ENCODE peak calls at places on chromosomes 4 and X, in ten cellular contexts. One of them, this sample, is unnamed.

GRCh38 chrX:24216037-24216436 is 66.5 kb downstream of the ZFX start:
- DNase-seq in natural killer cell: no peak
- DNase-seq in left ventricle myocardium inferior: no peak
- DNase-seq in A549: no peak
- DNase-seq in CD8-positive, alpha-beta T cell: no peak
- DNase-seq in uterus: no peak
- DNase-seq in suprapubic skin: no peak
- DNase-seq in GM23338: no peak
- DNase-seq in Peyer's patch: no peak
- DNase-seq in bronchial epithelial cell: no peak
- DNase-seq in this sample: no peak

GRCh38 chr4:95318483-95318882 is 230.3 kb downstream of the UNC5C start:
- DNase-seq in GM23338: no peak
- DNase-seq in suprapubic skin: no peak
- DNase-seq in uterus: no peak
- DNase-seq in bronchial epithelial cell: no peak
- DNase-seq in left ventricle myocardium inferior: no peak
- DNase-seq in Peyer's patch: no peak
- DNase-seq in A549: no peak
- DNase-seq in natural killer cell: no peak
- DNase-seq in CD8-positive, alpha-beta T cell: no peak
- DNase-seq in this sample: no peak

GRCh38 chr4:141247430-141247780 is 26.7 kb downstream of the ZNF330 start:
- DNase-seq in GM23338: no peak
- DNase-seq in Peyer's patch: no peak
- DNase-seq in A549: no peak
- DNase-seq in natural killer cell: no peak
- DNase-seq in uterus: no peak
- DNase-seq in bronchial epithelial cell: no peak
- DNase-seq in suprapubic skin: no peak
- DNase-seq in left ventricle myocardium inferior: no peak
- DNase-seq in CD8-positive, alpha-beta T cell: no peak
- DNase-seq in this sample: no peak

GRCh38 chr4:164621886-164622521 is 131.9 kb upstream of the SMIM31 start:
- DNase-seq in left ventricle myocardium inferior: no peak
- DNase-seq in CD8-positive, alpha-beta T cell: no peak
- DNase-seq in natural killer cell: no peak
- DNase-seq in uterus: no peak
- DNase-seq in GM23338: no peak
- DNase-seq in Peyer's patch: no peak
- DNase-seq in A549: no peak
- DNase-seq in suprapubic skin: no peak
- DNase-seq in bronchial epithelial cell: peak; percentile 78
- DNase-seq in this sample: no peak

GRCh38 chrX:43510194-43510593 is 145.9 kb upstream of the MAOA start:
- DNase-seq in A549: no peak
- DNase-seq in suprapubic skin: no peak
- DNase-seq in bronchial epithelial cell: no peak
- DNase-seq in GM23338: no peak
- DNase-seq in natural killer cell: no peak
- DNase-seq in CD8-positive, alpha-beta T cell: no peak
- DNase-seq in left ventricle myocardium inferior: no peak
- DNase-seq in uterus: no peak
- DNase-seq in Peyer's patch: no peak
- DNase-seq in this sample: no peak

GRCh38 chrX:44943007-44943406 is 70.0 kb downstream of the KDM6A start:
- DNase-seq in Peyer's patch: no peak
- DNase-seq in uterus: no peak
- DNase-seq in natural killer cell: no peak
- DNase-seq in suprapubic skin: no peak
- DNase-seq in A549: no peak
- DNase-seq in GM23338: no peak
- DNase-seq in bronchial epithelial cell: no peak
- DNase-seq in left ventricle myocardium inferior: no peak
- DNase-seq in CD8-positive, alpha-beta T cell: no peak
- DNase-seq in this sample: no peak

GRCh38 chrX:40652664-40653063 is 5.3 kb upstream of the CXorf38 start:
- DNase-seq in uterus: no peak
- DNase-seq in bronchial epithelial cell: no peak
- DNase-seq in GM23338: no peak
- DNase-seq in left ventricle myocardium inferior: no peak
- DNase-seq in Peyer's patch: no peak
- DNase-seq in CD8-positive, alpha-beta T cell: no peak
- DNase-seq in suprapubic skin: no peak
- DNase-seq in A549: no peak
- DNase-seq in natural killer cell: no peak
- DNase-seq in this sample: no peak

GRCh38 chr4:155787113-155787710 is 28.4 kb downstream of the GUCY1B1 start:
- DNase-seq in CD8-positive, alpha-beta T cell: no peak
- DNase-seq in left ventricle myocardium inferior: no peak
- DNase-seq in GM23338: peak; percentile 77
- DNase-seq in natural killer cell: no peak
- DNase-seq in bronchial epithelial cell: peak; percentile 71
- DNase-seq in A549: peak; percentile 10
- DNase-seq in Peyer's patch: no peak
- DNase-seq in uterus: no peak
- DNase-seq in suprapubic skin: no peak
- DNase-seq in this sample: no peak

GRCh38 chr4:40937140-40937725 is 187.5 kb downstream of the NSUN7 start:
- DNase-seq in natural killer cell: no peak
- DNase-seq in Peyer's patch: no peak
- DNase-seq in GM23338: no peak
- DNase-seq in CD8-positive, alpha-beta T cell: no peak
- DNase-seq in suprapubic skin: no peak
- DNase-seq in A549: no peak
- DNase-seq in left ventricle myocardium inferior: no peak
- DNase-seq in uterus: no peak
- DNase-seq in bronchial epithelial cell: no peak
- DNase-seq in this sample: no peak

GRCh38 chr4:77501851-77502250 is 103.8 kb upstream of the CXCL13 start:
- DNase-seq in GM23338: no peak
- DNase-seq in suprapubic skin: no peak
- DNase-seq in A549: no peak
- DNase-seq in Peyer's patch: no peak
- DNase-seq in CD8-positive, alpha-beta T cell: no peak
- DNase-seq in left ventricle myocardium inferior: no peak
- DNase-seq in bronchial epithelial cell: no peak
- DNase-seq in natural killer cell: no peak
- DNase-seq in uterus: no peak
- DNase-seq in this sample: no peak

GRCh38 chr4:1249148-1249730 is 309 bp upstream of the CTBP1 start:
- DNase-seq in A549: peak; percentile 65
- DNase-seq in left ventricle myocardium inferior: peak; percentile 89
- DNase-seq in bronchial epithelial cell: peak; percentile 42
- DNase-seq in uterus: peak; percentile 84
- DNase-seq in GM23338: peak; percentile 87
- DNase-seq in Peyer's patch: peak; percentile 94
- DNase-seq in natural killer cell: peak; percentile 86
- DNase-seq in CD8-positive, alpha-beta T cell: peak; percentile 86
- DNase-seq in suprapubic skin: peak; percentile 88
- DNase-seq in this sample: peak; percentile 80

GRCh38 chrX:110204986-110205385 is 112.9 kb downstream of the AMMECR1 start:
- DNase-seq in A549: no peak
- DNase-seq in uterus: no peak
- DNase-seq in left ventricle myocardium inferior: no peak
- DNase-seq in suprapubic skin: no peak
- DNase-seq in CD8-positive, alpha-beta T cell: no peak
- DNase-seq in natural killer cell: no peak
- DNase-seq in GM23338: no peak
- DNase-seq in Peyer's patch: no peak
- DNase-seq in bronchial epithelial cell: peak; percentile 40
- DNase-seq in this sample: no peak

GRCh38 chrX:129777218-129777768 is 2.5 kb upstream of the SASH3 start:
- DNase-seq in Peyer's patch: peak; percentile 91
- DNase-seq in suprapubic skin: no peak
- DNase-seq in CD8-positive, alpha-beta T cell: peak; percentile 79
- DNase-seq in A549: no peak
- DNase-seq in bronchial epithelial cell: peak; percentile 10
- DNase-seq in left ventricle myocardium inferior: peak; percentile 31
- DNase-seq in uterus: no peak
- DNase-seq in GM23338: no peak
- DNase-seq in natural killer cell: peak; percentile 65
- DNase-seq in this sample: peak; percentile 74

GRCh38 chr4:67122029-67122428 is 423.3 kb downstream of the CENPC start:
- DNase-seq in A549: no peak
- DNase-seq in Peyer's patch: no peak
- DNase-seq in GM23338: peak; percentile 75
- DNase-seq in CD8-positive, alpha-beta T cell: no peak
- DNase-seq in left ventricle myocardium inferior: no peak
- DNase-seq in suprapubic skin: no peak
- DNase-seq in natural killer cell: no peak
- DNase-seq in uterus: no peak
- DNase-seq in bronchial epithelial cell: peak; percentile 17
- DNase-seq in this sample: no peak
- TF ChIP-seq CTCF in A549: no peak
- TF ChIP-seq CTCF in Peyer's patch: no peak
- TF ChIP-seq CTCF in GM23338: peak; percentile 83
- TF ChIP-seq CTCF in CD8-positive, alpha-beta T cell: no peak
- TF ChIP-seq CTCF in left ventricle myocardium inferior: peak; percentile 32
- TF ChIP-seq CTCF in suprapubic skin: peak; percentile 24
- TF ChIP-seq CTCF in natural killer cell: no peak
- TF ChIP-seq CTCF in uterus: no peak
- TF ChIP-seq CTCF in bronchial epithelial cell: peak; percentile 24
- TF ChIP-seq CTCF in this sample: no peak

GRCh38 chr4:144615182-144615581 is 30.8 kb upstream of the HHIP start:
- DNase-seq in uterus: no peak
- DNase-seq in A549: no peak
- DNase-seq in CD8-positive, alpha-beta T cell: no peak
- DNase-seq in GM23338: no peak
- DNase-seq in natural killer cell: no peak
- DNase-seq in left ventricle myocardium inferior: no peak
- DNase-seq in bronchial epithelial cell: peak; percentile 75
- DNase-seq in Peyer's patch: no peak
- DNase-seq in suprapubic skin: no peak
- DNase-seq in this sample: no peak

DNA sequence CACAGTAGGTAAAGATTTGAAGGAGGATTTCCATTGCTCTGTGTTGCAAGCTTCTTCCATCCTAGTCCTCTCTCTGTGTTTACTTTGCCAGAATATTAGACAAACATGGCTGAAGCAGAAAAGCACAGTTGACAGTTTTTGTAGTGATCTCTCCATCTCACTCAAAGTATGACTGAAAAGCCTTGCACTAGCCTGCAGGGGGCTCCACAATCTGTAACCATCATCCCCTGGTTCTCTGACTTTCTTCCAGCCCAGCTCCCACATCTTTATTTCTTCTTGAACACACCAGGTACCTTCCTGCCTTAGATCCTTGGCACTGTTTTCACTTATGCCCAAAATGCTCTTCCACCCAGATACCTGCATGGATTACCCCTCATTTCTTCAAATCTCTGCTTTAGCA is 34.1 kb upstream of the HHIP start:
- DNase-seq in Peyer's patch: no peak
- DNase-seq in suprapubic skin: no peak
- DNase-seq in CD8-positive, alpha-beta T cell: no peak
- DNase-seq in left ventricle myocardium inferior: no peak
- DNase-seq in bronchial epithelial cell: peak; percentile 20
- DNase-seq in natural killer cell: no peak
- DNase-seq in GM23338: peak; percentile 68
- DNase-seq in uterus: no peak
- DNase-seq in A549: peak; percentile 6
- DNase-seq in this sample: no peak
- TF ChIP-seq CTCF in Peyer's patch: no peak
- TF ChIP-seq CTCF in suprapubic skin: no peak
- TF ChIP-seq CTCF in CD8-positive, alpha-beta T cell: no peak
- TF ChIP-seq CTCF in left ventricle myocardium inferior: peak; percentile 41
- TF ChIP-seq CTCF in bronchial epithelial cell: peak; percentile 69
- TF ChIP-seq CTCF in natural killer cell: no peak
- TF ChIP-seq CTCF in GM23338: peak; percentile 66
- TF ChIP-seq CTCF in uterus: no peak
- TF ChIP-seq CTCF in A549: no peak
- TF ChIP-seq CTCF in this sample: no peak

DNA sequence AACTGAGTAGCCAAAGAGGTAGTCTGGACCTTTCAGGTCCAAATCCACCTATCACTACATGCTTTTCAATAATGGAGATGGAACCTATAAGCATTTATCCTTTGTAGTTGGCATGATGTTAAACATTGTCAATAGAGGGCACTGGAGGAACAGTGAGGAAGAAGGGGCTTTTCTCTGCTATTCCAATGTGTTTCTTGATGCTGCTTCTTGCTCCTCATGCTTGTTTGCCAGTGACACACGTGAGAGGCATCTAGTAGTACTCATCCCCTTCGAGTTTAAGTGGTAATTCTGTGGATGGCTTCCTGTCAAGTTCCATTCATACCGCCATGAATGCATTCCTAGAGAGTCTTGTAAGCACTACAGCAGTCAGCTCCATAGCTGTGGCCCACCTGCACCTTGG is 84.0 kb downstream of the NAA11 start:
- DNase-seq in A549: no peak
- DNase-seq in natural killer cell: no peak
- DNase-seq in suprapubic skin: no peak
- DNase-seq in left ventricle myocardium inferior: no peak
- DNase-seq in Peyer's patch: no peak
- DNase-seq in CD8-positive, alpha-beta T cell: no peak
- DNase-seq in uterus: no peak
- DNase-seq in GM23338: peak; percentile 53
- DNase-seq in bronchial epithelial cell: peak; percentile 35
- DNase-seq in this sample: no peak
- TF ChIP-seq CTCF in A549: no peak
- TF ChIP-seq CTCF in natural killer cell: no peak
- TF ChIP-seq CTCF in suprapubic skin: no peak
- TF ChIP-seq CTCF in left ventricle myocardium inferior: no peak
- TF ChIP-seq CTCF in Peyer's patch: no peak
- TF ChIP-seq CTCF in CD8-positive, alpha-beta T cell: no peak
- TF ChIP-seq CTCF in uterus: no peak
- TF ChIP-seq CTCF in GM23338: peak; percentile 47
- TF ChIP-seq CTCF in bronchial epithelial cell: no peak
- TF ChIP-seq CTCF in this sample: no peak

DNA sequence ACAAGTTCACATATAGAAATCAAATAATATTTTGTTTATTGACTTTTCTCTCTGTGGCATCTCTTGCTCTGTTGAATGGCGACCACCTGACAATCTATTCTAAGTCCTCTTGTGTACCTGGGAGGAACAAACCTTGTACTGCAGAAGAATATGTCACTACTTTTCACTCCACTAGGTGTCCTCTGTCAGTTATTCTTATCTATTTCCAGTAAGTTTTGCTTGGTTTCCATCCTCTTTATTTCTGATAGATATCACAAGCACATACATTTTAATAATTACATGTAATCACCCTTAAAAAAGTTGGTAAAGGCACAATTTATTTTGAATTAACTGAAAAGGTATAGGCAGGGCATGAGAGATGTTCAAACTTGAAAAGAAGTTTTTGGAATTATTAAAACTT is 238.4 kb downstream of the SNCA start:
- DNase-seq in left ventricle myocardium inferior: no peak
- DNase-seq in suprapubic skin: no peak
- DNase-seq in Peyer's patch: no peak
- DNase-seq in GM23338: peak; percentile 53
- DNase-seq in bronchial epithelial cell: peak; percentile 45
- DNase-seq in A549: peak; percentile 1
- DNase-seq in uterus: no peak
- DNase-seq in natural killer cell: no peak
- DNase-seq in CD8-positive, alpha-beta T cell: no peak
- DNase-seq in this sample: no peak
- TF ChIP-seq CTCF in left ventricle myocardium inferior: peak; percentile 38
- TF ChIP-seq CTCF in suprapubic skin: no peak
- TF ChIP-seq CTCF in Peyer's patch: no peak
- TF ChIP-seq CTCF in GM23338: peak; percentile 55
- TF ChIP-seq CTCF in bronchial epithelial cell: peak; percentile 39
- TF ChIP-seq CTCF in A549: peak; percentile 23
- TF ChIP-seq CTCF in uterus: no peak
- TF ChIP-seq CTCF in natural killer cell: no peak
- TF ChIP-seq CTCF in CD8-positive, alpha-beta T cell: no peak
- TF ChIP-seq CTCF in this sample: peak; percentile 12